ENCODE peak calls at places on chromosomes 16 and 17, in ten cellular contexts. X, T, A, N, U, Q, B, P, R and H are unnamed samples.

GRCh38 chr16:19696312-19696711 is 21.7 kb downstream of the KNOP1 start:
- DNase-seq in X (no peak), T (peak), A (peak), N (no peak), U (peak), Q (peak), B (no peak), P (no peak), R (peak), H (peak)

GRCh38 chr17:40795019-40795667 is 4.6 kb downstream of the KRT28 start:
- DNase-seq in X (no peak), T (no peak), A (no peak), N (no peak), U (no peak), Q (no peak), B (no peak), P (no peak), R (no peak), H (no peak)

GRCh38 chr16:49470550-49470949 is 96.9 kb downstream of the C16orf78 start:
- DNase-seq in X (no peak), T (no peak), A (no peak), N (no peak), U (peak), Q (no peak), B (no peak), P (no peak), R (no peak), H (no peak)

GRCh38 chr16:57071840-57072541 is 20.4 kb upstream of the CPNE2 start:
- DNase-seq in X (no peak), T (peak), A (peak), N (no peak), U (no peak), Q (no peak), B (no peak), P (no peak), R (peak), H (peak)

GRCh38 chr16:2150418-2151187 is 2.2 kb downstream of the RAB26 start:
- DNase-seq in X (no peak), T (no peak), A (peak), N (no peak), U (no peak), Q (no peak), B (no peak), P (no peak), R (peak), H (no peak)

GRCh38 chr16:68238029-68238345 is 2.1 kb upstream of the ESRP2 start:
- DNase-seq in X (no peak), T (no peak), A (no peak), N (no peak), U (no peak), Q (no peak), B (no peak), P (no peak), R (no peak), H (no peak)

GRCh38 chr17:9363440-9364350 is 211.9 kb downstream of the STX8 start:
- DNase-seq in X (no peak), T (no peak), A (peak), N (no peak), U (no peak), Q (no peak), B (no peak), P (no peak), R (no peak), H (no peak)

GRCh38 chr17:7260151-7260550 is 2.1 kb downstream of the CLDN7 start:
- DNase-seq in X (no peak), T (no peak), A (no peak), N (no peak), U (no peak), Q (no peak), B (no peak), P (no peak), R (no peak), H (no peak)

GRCh38 chr17:34401165-34401564 is 38.1 kb upstream of the CCL1 start:
- DNase-seq in X (no peak), T (no peak), A (no peak), N (no peak), U (no peak), Q (no peak), B (no peak), P (no peak), R (no peak), H (no peak)

GRCh38 chr16:79089735-79090284 is 510.7 kb downstream of the MAF start:
- DNase-seq in X (no peak), T (no peak), A (no peak), N (no peak), U (no peak), Q (no peak), B (no peak), P (peak), R (no peak), H (no peak)

GRCh38 chr17:9522074-9522473 is 53.5 kb downstream of the STX8 start:
- DNase-seq in X (no peak), T (peak), A (peak), N (peak), U (no peak), Q (no peak), B (no peak), P (peak), R (peak), H (no peak)

GRCh38 chr16:81445143-81445922 is 725 bp downstream of the CMIP start:
- DNase-seq in X (peak), T (peak), A (peak), N (peak), U (no peak), Q (no peak), B (no peak), P (no peak), R (peak), H (no peak)

GRCh38 chr17:40307691-40308289 is 1.2 kb upstream of the RARA start:
- DNase-seq in X (no peak), T (no peak), A (no peak), N (no peak), U (no peak), Q (no peak), B (no peak), P (no peak), R (no peak), H (no peak)